ENCODE peak calls at places on chromosome 11, in eight cellular contexts. C, O, W, E, J, N, Q and G are unnamed samples.

GRCh38 chr11:77423624-77424023 is 50.3 kb downstream of the PAK1 start:
- DNase-seq in Q (no peak), W (no peak), J (no peak), N (no peak), E (no peak), O (no peak), C (no peak), G (no peak)

GRCh38 chr11:1844221-1845094 is 5.7 kb downstream of the TNNI2 start:
- DNase-seq in E (no peak), J (peak), O (peak), W (peak), Q (no peak), N (no peak), C (no peak), G (no peak)

GRCh38 chr11:77353131-77353530 is 51.6 kb upstream of the GDPD4 start:
- DNase-seq in Q (peak), N (no peak), E (no peak), O (no peak), J (no peak), W (no peak), C (no peak), G (no peak)

GRCh38 chr11:65445101-65445603 is 22.6 kb downstream of the NEAT1 start:
- DNase-seq in N (peak), E (peak), W (no peak), O (no peak), C (no peak), Q (peak), J (peak), G (no peak)

GRCh38 chr11:131483453-131483852 is 113.0 kb downstream of the NTM start:
- DNase-seq in J (no peak), N (no peak), E (no peak), O (no peak), W (no peak), Q (no peak), C (peak), G (no peak)

GRCh38 chr11:15884792-15885540 is 471.4 kb downstream of the SOX6 start:
- DNase-seq in W (no peak), O (peak), E (no peak), J (no peak), Q (no peak), N (no peak), C (no peak), G (peak)

GRCh38 chr11:117761993-117762392 is 35.0 kb downstream of the DSCAML1 start:
- DNase-seq in W (no peak), O (no peak), N (no peak), Q (no peak), J (no peak), C (no peak), E (no peak), G (no peak)

GRCh38 chr11:34641456-34641855 is 20.6 kb downstream of the EHF start:
- DNase-seq in J (no peak), W (no peak), O (no peak), C (no peak), E (no peak), N (peak), Q (no peak), G (no peak)

GRCh38 chr11:33065445-33066178 is 26.2 kb downstream of the TCP11L1 start:
- DNase-seq in J (peak), C (peak), Q (peak), W (peak), O (peak), N (peak), E (peak), G (peak)

GRCh38 chr11:59205664-59206063 is 7.1 kb downstream of the MPEG1 start:
- DNase-seq in J (no peak), Q (no peak), O (no peak), N (no peak), C (no peak), E (no peak), W (no peak), G (no peak)

DNA sequence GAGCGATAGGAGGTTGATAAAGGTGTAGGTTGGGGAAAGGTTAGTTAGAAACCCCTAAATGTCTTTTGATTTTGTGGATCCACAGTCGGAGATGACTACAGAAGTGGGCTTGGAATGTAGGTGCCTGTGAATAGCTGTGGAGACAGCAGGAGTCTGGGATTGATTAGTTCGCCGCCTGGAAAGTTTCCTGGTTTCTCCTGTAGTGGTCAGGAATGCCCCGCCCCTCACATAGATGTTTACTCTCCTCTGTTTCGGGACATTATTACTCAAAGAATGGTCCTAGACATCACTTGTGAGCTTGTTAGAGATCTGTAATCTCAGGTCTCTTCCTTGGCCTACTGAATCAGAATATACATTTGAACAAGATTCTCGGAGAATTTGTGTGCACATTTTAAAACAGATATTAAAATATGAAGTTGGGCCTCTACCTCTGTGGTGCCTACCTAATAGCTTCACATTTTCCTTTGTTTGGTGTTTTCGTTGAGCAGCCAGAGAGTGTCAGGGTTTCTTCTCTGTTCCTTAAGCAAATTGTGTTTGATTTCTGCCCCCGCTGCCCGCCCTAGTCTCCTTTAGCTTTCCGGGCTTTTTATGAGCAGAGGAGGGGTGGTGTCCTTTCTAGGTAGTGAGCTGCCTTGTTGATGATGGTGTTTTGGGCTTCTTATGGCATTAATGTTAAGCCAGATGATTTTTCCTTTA is 89.4 kb downstream of the PPP6R3 start:
- DNase-seq in J (peak), N (no peak), W (no peak), E (no peak), O (no peak), C (no peak), Q (peak), G (no peak)
- H3K27ac ChIP-seq in J (no peak), N (peak), W (peak), E (peak), O (no peak), C (no peak), Q (no peak), G (no peak)

DNA sequence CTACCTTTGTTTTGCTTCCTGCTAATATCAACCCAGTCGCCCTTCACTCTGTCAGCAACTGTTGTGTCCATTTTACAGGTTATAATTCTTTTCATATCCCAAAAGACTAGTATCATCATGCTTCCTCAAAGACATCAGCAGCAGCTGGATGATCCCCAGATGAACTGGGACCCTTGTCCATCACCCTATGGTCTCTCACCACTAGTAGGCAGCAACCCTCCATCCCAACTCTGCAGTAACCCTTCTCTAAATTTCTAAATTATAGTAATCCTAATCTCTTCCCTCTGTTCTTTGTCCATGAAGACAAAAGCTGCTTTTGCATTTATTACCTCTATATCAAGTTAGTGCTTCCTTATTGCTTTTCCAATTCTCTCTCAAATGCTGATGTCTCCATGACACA is 1025.8 kb downstream of the FAM181B start:
- DNase-seq in J (no peak), Q (no peak), W (no peak), N (no peak), C (peak), O (no peak), E (no peak), G (no peak)
- TF ChIP-seq CTCF in J (peak), Q (peak), W (no peak), N (no peak), C (peak), O (no peak), E (no peak), G (peak)

GRCh38 chr11:10355257-10355661 is 50.4 kb downstream of the ADM start:
- DNase-seq in Q (peak), J (peak), E (no peak), C (no peak), O (no peak), W (no peak), N (no peak), G (no peak)

GRCh38 chr11:10352911-10353550 is 48.2 kb downstream of the ADM start:
- DNase-seq in E (no peak), C (no peak), O (no peak), Q (no peak), W (no peak), N (no peak), J (no peak), G (no peak)

GRCh38 chr11:10354389-10354788 is 49.5 kb downstream of the ADM start:
- DNase-seq in O (no peak), W (no peak), Q (no peak), E (no peak), N (no peak), C (no peak), J (no peak), G (no peak)

GRCh38 chr11:10356161-10356560 is 51.3 kb downstream of the ADM start:
- DNase-seq in W (no peak), J (no peak), Q (no peak), N (no peak), O (no peak), E (no peak), C (no peak), G (no peak)

GRCh38 chr11:10358696-10359095 is 53.8 kb downstream of the ADM start:
- DNase-seq in O (no peak), E (no peak), Q (no peak), N (no peak), J (no peak), C (no peak), W (no peak), G (no peak)
- H3K27ac ChIP-seq in O (no peak), E (no peak), Q (no peak), N (no peak), J (no peak), C (no peak), W (no peak), G (no peak)

GRCh38 chr11:70944141-70944540 is 308.2 kb downstream of the SHANK2 start:
- DNase-seq in O (no peak), N (no peak), Q (no peak), J (no peak), E (no peak), W (no peak), C (no peak), G (no peak)

GRCh38 chr11:70942593-70942992 is 309.8 kb downstream of the SHANK2 start:
- DNase-seq in Q (no peak), N (no peak), J (no peak), W (no peak), E (no peak), O (peak), C (no peak), G (peak)

GRCh38 chr11:70948416-70948815 is 304.0 kb downstream of the SHANK2 start:
- DNase-seq in N (peak), Q (no peak), O (no peak), J (no peak), E (no peak), C (no peak), W (no peak), G (no peak)

GRCh38 chr11:70948855-70949551 is 303.4 kb downstream of the SHANK2 start:
- DNase-seq in W (no peak), E (no peak), C (no peak), O (no peak), N (peak), J (no peak), Q (no peak), G (no peak)

DNA sequence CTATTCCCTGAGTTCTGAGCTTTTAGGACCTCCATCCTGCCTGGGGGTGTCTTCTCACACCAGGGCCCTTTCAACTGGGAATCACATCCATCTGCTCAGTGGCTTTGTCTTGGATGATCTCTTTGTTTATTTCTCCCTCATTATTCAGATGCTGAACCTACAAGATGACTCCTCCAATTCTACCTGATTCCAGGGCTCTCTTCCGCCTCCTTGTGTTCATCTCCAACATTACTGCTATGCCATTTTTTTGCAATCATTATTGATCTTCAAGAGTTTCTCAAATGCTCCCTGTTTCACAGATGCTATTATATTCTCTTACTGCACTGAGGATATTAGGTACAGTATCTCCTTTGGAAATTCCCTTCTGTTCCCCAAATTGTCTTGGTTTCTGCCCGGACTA is 307.7 kb downstream of the SHANK2 start:
- DNase-seq in E (no peak), J (no peak), C (no peak), W (no peak), N (no peak), O (peak), Q (no peak), G (no peak)
- TF ChIP-seq CTCF in E (no peak), J (no peak), C (peak), W (no peak), N (no peak), O (peak), Q (no peak), G (peak)

GRCh38 chr11:8839957-8840945 is 70.7 kb upstream of the AKIP1 start:
- DNase-seq in O (no peak), E (no peak), N (peak), W (no peak), Q (peak), C (peak), J (peak), G (no peak)

GRCh38 chr11:8839306-8839956 is 71.6 kb upstream of the AKIP1 start:
- DNase-seq in Q (peak), O (no peak), N (peak), W (no peak), J (peak), C (no peak), E (no peak), G (no peak)

GRCh38 chr11:8838248-8838647 is 72.7 kb upstream of the AKIP1 start:
- DNase-seq in N (no peak), O (no peak), Q (peak), C (no peak), W (no peak), E (no peak), J (peak), G (no peak)

GRCh38 chr11:8841899-8842298 is 69.1 kb upstream of the AKIP1 start:
- DNase-seq in E (no peak), W (no peak), O (no peak), Q (peak), N (no peak), J (peak), C (no peak), G (no peak)
- H3K27ac ChIP-seq in E (no peak), W (no peak), O (no peak), Q (no peak), N (no peak), J (no peak), C (no peak), G (no peak)

DNA sequence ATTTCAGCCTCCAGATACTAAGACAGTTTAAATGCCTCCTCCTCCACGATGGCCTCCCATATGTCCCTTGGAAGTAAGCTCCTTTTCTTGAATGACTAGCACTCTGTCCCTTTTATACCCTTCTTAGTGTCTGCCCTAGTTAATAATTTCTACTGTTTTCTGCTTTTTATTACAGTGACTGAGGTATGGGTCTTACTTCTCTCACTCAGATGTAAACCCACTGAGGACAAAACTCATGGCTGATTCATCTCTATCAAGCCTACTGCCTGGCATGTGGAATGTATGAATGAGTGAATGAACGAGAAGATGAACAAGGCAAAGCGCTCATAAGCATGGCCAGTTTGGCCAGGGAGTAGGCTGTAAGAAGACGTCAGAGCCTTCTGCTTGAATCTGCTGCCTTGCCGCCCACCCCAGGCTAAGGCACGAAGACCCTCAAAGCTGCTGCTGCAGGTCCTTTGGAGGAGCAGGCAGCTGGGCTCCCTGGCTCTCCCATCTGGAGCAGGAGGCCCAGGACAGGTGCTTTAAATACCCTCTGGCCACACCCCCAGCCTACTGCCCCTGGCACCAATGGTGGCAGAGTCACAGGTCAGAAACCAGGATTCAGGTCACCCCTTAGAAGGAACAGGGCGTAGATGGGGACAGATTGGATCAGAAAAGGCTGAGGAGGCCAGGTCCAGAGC is 8.2 kb upstream of the PGA3 start:
- DNase-seq in E (peak), C (no peak), J (no peak), Q (no peak), W (no peak), O (no peak), N (no peak), G (no peak)
- TF ChIP-seq CTCF in E (no peak), C (no peak), J (no peak), Q (no peak), W (no peak), O (no peak), N (no peak), G (no peak)

GRCh38 chr11:10307411-10308207 is 2.7 kb downstream of the ADM start:
- DNase-seq in N (peak), Q (peak), E (peak), W (peak), C (peak), J (peak), O (peak), G (peak)

GRCh38 chr11:10310301-10310841 is 5.5 kb downstream of the ADM start:
- DNase-seq in C (no peak), O (no peak), E (no peak), N (no peak), W (no peak), J (peak), Q (peak), G (no peak)

GRCh38 chr11:10307022-10307410 is 2.1 kb downstream of the ADM start:
- DNase-seq in J (no peak), W (no peak), C (no peak), Q (peak), E (no peak), O (no peak), N (no peak), G (no peak)

GRCh38 chr11:10309163-10310093 is 4.6 kb downstream of the ADM start:
- DNase-seq in W (peak), J (peak), N (peak), O (peak), E (peak), Q (peak), C (no peak), G (no peak)

DNA sequence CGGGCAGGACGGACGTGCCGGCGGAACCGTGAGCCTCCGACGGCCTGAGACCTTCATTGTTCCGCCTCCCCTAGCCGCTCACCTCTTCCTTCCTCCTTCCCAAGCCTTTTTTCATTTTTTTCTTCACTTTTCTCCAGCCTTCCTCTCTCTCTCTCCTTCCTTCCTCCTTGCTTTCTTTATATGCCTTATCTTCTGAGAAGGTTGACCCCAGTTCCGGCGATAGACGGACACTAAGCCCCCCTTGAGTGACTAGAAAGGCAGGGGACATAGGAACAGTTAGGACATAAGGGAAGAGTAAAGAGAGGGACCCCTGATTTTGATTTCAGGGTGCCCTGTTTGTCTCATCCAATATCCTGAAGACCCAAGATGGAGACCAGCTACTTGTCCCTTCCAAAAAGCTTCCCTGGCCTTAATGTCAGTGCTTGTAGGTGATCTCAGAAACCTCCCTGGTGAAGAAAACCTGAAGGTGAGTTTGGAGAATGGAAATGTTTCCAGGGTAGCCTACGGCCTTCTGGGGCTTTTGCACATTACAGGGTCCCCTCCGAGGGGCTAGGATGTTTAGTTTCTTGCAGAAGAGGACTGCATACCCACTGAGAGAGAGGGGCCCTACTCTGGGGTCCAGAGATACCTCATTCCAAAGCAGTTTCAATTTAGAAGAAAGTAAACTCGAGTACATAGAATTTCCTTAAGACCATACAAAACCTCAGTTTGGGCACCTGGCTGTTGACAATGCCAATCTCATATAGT is 3.5 kb downstream of the ADM start:
- DNase-seq in N (no peak), J (peak), Q (no peak), O (no peak), C (no peak), E (no peak), W (no peak), G (no peak)
- H3K27ac ChIP-seq in N (peak), J (no peak), Q (peak), O (no peak), C (no peak), E (peak), W (peak), G (no peak)

GRCh38 chr11:103601230-103601846 is 435.1 kb upstream of the DDI1 start:
- DNase-seq in O (peak), W (no peak), E (no peak), J (peak), N (peak), Q (peak), C (peak), G (peak)
- TF ChIP-seq CTCF in O (peak), W (peak), E (peak), J (peak), N (peak), Q (peak), C (peak), G (peak)

DNA sequence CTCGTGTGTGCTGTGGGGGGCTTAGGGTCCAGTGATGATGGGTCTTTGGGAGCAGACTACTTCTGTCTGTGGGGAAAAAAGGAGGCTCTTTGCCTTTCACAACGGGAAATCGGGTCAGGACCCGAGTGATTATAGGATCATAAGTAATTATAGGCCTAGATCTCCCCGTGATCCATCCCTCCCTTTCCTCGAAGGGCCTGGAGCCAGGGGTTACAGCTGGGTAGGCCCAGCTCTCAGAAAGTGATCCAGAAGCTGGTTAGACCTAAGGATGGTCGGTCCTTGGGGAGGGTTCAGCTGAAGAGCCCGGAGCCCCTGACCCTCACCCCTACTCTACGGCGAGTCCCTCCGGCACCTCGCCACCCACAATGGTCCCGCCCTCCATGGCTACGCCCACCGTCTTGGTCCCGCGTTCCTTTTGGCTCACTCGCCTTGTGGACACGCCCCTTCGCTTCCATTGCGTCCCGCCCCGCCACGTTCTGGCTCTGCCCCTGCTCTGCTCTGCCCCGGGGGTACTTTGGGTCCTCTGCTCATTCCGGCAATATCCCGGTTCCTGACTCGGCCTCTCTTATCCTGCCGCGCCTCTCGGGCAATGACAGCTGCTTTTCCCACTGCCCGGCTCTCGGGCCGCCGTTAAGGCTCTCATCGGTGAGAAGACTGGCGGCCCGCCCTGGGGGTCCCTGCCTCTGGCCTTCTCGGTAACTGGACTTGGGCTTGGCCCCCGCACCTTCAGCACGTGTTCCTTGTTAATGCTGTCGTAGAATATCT is 5.0 kb downstream of the IGSF22 start:
- DNase-seq in C (peak), W (peak), N (peak), O (peak), Q (peak), J (peak), E (peak), G (peak)
- H3K27ac ChIP-seq in C (no peak), W (peak), N (peak), O (no peak), Q (no peak), J (no peak), E (peak), G (peak)

GRCh38 chr11:128036006-128036405 is 551.4 kb downstream of the ETS1 start:
- DNase-seq in Q (no peak), N (no peak), C (no peak), O (no peak), J (no peak), E (no peak), W (no peak), G (no peak)
- TF ChIP-seq CTCF in Q (no peak), N (no peak), C (no peak), O (no peak), J (no peak), E (no peak), W (no peak), G (no peak)